ENCODE peak calls at places on chromosomes 6 and 20, in four cellular contexts. One of them, this sample, is unnamed.

GRCh38 chr6:31180500-31180899 is 10.0 kb upstream of the POU5F1 start:
- DNase-seq in mucosa of descending colon: peak
- DNase-seq in AG10803: peak
- DNase-seq in tibial artery: peak
- DNase-seq in this sample: peak

GRCh38 chr6:22954749-22955385 is 385.5 kb downstream of the HDGFL1 start:
- DNase-seq in mucosa of descending colon: no peak
- DNase-seq in tibial artery: no peak
- DNase-seq in AG10803: no peak
- DNase-seq in this sample: no peak

GRCh38 chr20:25177890-25178321 is 17.6 kb upstream of the ENTPD6 start:
- DNase-seq in tibial artery: no peak
- DNase-seq in mucosa of descending colon: no peak
- DNase-seq in AG10803: no peak
- DNase-seq in this sample: no peak

GRCh38 chr6:10418862-10419748 is 4.2 kb upstream of the TFAP2A start:
- DNase-seq in tibial artery: no peak
- DNase-seq in mucosa of descending colon: peak
- DNase-seq in AG10803: no peak
- DNase-seq in this sample: no peak

GRCh38 chr6:161918154-161918553 is 644.3 kb upstream of the AGPAT4 start:
- DNase-seq in AG10803: no peak
- DNase-seq in tibial artery: no peak
- DNase-seq in mucosa of descending colon: no peak
- DNase-seq in this sample: no peak

GRCh38 chr20:62352402-62353288 is 14.5 kb downstream of the LAMA5 start:
- DNase-seq in mucosa of descending colon: no peak
- DNase-seq in AG10803: no peak
- DNase-seq in tibial artery: peak
- DNase-seq in this sample: no peak

GRCh38 chr6:169490830-169491229 is 211.0 kb downstream of the WDR27 start:
- DNase-seq in AG10803: peak
- DNase-seq in mucosa of descending colon: no peak
- DNase-seq in tibial artery: no peak
- DNase-seq in this sample: no peak

GRCh38 chr6:41941280-41942044 is at the start of gene CCND3:
- DNase-seq in tibial artery: peak
- DNase-seq in mucosa of descending colon: peak
- DNase-seq in AG10803: peak
- DNase-seq in this sample: peak

GRCh38 chr6:81614292-81614691 is 138.2 kb downstream of the TENT5A start:
- DNase-seq in AG10803: peak
- DNase-seq in mucosa of descending colon: no peak
- DNase-seq in tibial artery: no peak
- DNase-seq in this sample: no peak

GRCh38 chr6:41735427-41736206 is at the start of gene TFEB:
- DNase-seq in AG10803: peak
- DNase-seq in tibial artery: peak
- DNase-seq in mucosa of descending colon: peak
- DNase-seq in this sample: peak

GRCh38 chr6:157328108-157328692 is 4.9 kb upstream of the TMEM242 start:
- DNase-seq in AG10803: no peak
- DNase-seq in mucosa of descending colon: no peak
- DNase-seq in tibial artery: no peak
- DNase-seq in this sample: no peak

GRCh38 chr6:12483712-12484111 is 193.6 kb downstream of the EDN1 start:
- DNase-seq in AG10803: peak
- DNase-seq in tibial artery: no peak
- DNase-seq in mucosa of descending colon: no peak
- DNase-seq in this sample: peak

GRCh38 chr20:3820901-3821727 is 767 bp downstream of the AP5S1 start:
- DNase-seq in AG10803: no peak
- DNase-seq in mucosa of descending colon: no peak
- DNase-seq in tibial artery: no peak
- DNase-seq in this sample: no peak

GRCh38 chr20:2658414-2659354 is 5.3 kb downstream of the IDH3B start:
- DNase-seq in AG10803: no peak
- DNase-seq in mucosa of descending colon: no peak
- DNase-seq in tibial artery: no peak
- DNase-seq in this sample: peak

GRCh38 chr6:169093770-169094553 is 159.7 kb downstream of the THBS2 start:
- DNase-seq in AG10803: no peak
- DNase-seq in mucosa of descending colon: no peak
- DNase-seq in tibial artery: no peak
- DNase-seq in this sample: no peak

GRCh38 chr6:33838979-33839378 is 35.2 kb upstream of the MLN start:
- DNase-seq in mucosa of descending colon: no peak
- DNase-seq in AG10803: no peak
- DNase-seq in tibial artery: no peak
- DNase-seq in this sample: no peak

GRCh38 chr6:33840064-33840926 is 36.5 kb upstream of the MLN start:
- DNase-seq in tibial artery: peak
- DNase-seq in mucosa of descending colon: no peak
- DNase-seq in AG10803: peak
- DNase-seq in this sample: peak

GRCh38 chr6:33839399-33840063 is 35.7 kb upstream of the MLN start:
- DNase-seq in mucosa of descending colon: no peak
- DNase-seq in tibial artery: no peak
- DNase-seq in AG10803: no peak
- DNase-seq in this sample: no peak

GRCh38 chr6:33837070-33837469 is 33.3 kb upstream of the MLN start:
- DNase-seq in tibial artery: no peak
- DNase-seq in AG10803: no peak
- DNase-seq in mucosa of descending colon: no peak
- DNase-seq in this sample: no peak

DNA sequence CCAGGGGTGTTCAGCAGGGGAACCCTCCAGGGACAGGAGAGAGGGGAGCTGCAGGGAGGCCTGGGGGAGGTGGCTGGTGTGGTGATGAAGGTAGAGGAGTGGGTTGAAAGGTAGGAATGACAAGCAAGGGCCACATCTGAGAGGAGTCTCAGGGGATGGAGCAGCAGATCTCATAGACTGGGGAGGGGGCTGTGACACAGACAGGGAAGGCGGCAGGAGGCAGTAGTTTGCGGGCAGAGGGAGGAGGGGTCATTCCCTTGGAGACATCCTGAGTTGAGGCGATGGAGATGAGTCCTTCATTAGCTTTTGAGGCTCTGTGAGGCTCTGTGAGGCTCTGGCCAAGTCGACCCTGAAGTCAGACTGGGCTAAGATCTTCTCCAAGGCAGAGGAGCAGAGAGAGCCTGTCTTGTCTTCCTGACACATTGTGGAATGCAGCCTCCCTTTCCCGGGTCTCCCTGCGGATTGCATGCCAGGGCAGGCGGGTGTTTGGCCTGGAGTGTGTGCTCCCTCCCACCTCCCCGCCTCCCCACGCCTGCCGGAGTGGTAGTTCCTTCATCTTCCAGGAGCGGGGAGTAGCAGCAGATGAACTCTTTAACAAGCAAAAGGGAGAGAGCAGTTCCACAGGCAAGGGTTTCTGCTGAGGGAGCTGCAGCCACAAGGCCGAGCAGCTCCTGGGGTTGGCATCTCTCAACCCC is 34.3 kb upstream of the MLN start:
- DNase-seq in AG10803: peak
- DNase-seq in tibial artery: no peak
- DNase-seq in mucosa of descending colon: no peak
- DNase-seq in this sample: no peak
- TF ChIP-seq CTCF in AG10803: peak
- TF ChIP-seq CTCF in tibial artery: no peak
- TF ChIP-seq CTCF in mucosa of descending colon: no peak
- TF ChIP-seq CTCF in this sample: no peak

GRCh38 chr6:16761469-16762264 is 407 bp upstream of the ATXN1 start:
- DNase-seq in AG10803: peak
- DNase-seq in mucosa of descending colon: peak
- DNase-seq in tibial artery: peak
- DNase-seq in this sample: peak
- TF ChIP-seq CTCF in AG10803: no peak
- TF ChIP-seq CTCF in mucosa of descending colon: no peak
- TF ChIP-seq CTCF in tibial artery: no peak
- TF ChIP-seq CTCF in this sample: no peak

GRCh38 chr6:114342826-114343781 is at the start of gene HS3ST5:
- DNase-seq in mucosa of descending colon: peak
- DNase-seq in AG10803: no peak
- DNase-seq in tibial artery: no peak
- DNase-seq in this sample: peak
- TF ChIP-seq CTCF in mucosa of descending colon: no peak
- TF ChIP-seq CTCF in AG10803: peak
- TF ChIP-seq CTCF in tibial artery: no peak
- TF ChIP-seq CTCF in this sample: no peak

GRCh38 chr6:2505624-2506023 is 245.1 kb downstream of the MYLK4 start:
- DNase-seq in AG10803: no peak
- DNase-seq in tibial artery: no peak
- DNase-seq in mucosa of descending colon: no peak
- DNase-seq in this sample: peak
- TF ChIP-seq CTCF in AG10803: no peak
- TF ChIP-seq CTCF in tibial artery: no peak
- TF ChIP-seq CTCF in mucosa of descending colon: no peak
- TF ChIP-seq CTCF in this sample: peak